ENCODE peak calls at places on chromosomes 4 and X, in ten cellular contexts. E is right lobe of liver; L is fibroblast of pulmonary artery; H is A549; M is epithelial cell of esophagus; G is Caco-2; D is IMR-90; N is CD8-positive, alpha-beta T cell; V is sigmoid colon; Y is skeletal muscle cell. O is an unnamed sample.

GRCh38 chr4:105191621-105192210 is 45.0 kb downstream of the TET2 start:
- DNase-seq in G (no peak), D (peak; percentile 72), H (no peak), M (peak; percentile 67), L (peak; percentile 53), Y (no peak), E (no peak), N (no peak), V (no peak), O (no peak)

GRCh38 chr4:37008199-37008598 is 236.3 kb upstream of the NWD2 start:
- DNase-seq in H (peak; percentile 74), M (peak; percentile 79), D (no peak), G (no peak), L (peak; percentile 80), Y (peak; percentile 32), E (no peak), N (no peak), V (no peak), O (peak; percentile 71)

GRCh38 chr4:103207673-103208072 is 9.5 kb upstream of the CENPE start:
- DNase-seq in D (no peak), V (no peak), Y (no peak), E (no peak), M (peak; percentile 46), L (no peak), H (peak; percentile 11), G (peak; percentile 71), N (no peak), O (peak; percentile 22)

GRCh38 chrX:3550160-3550765 is 163.2 kb downstream of the PRKX start:
- DNase-seq in L (peak; percentile 23), G (peak; percentile 42), V (no peak), Y (no peak), N (no peak), D (no peak), E (no peak), M (no peak), H (peak; percentile 81), O (peak; percentile 17)

GRCh38 chr4:81806485-81806884 is 334.8 kb upstream of the RASGEF1B start:
- DNase-seq in M (no peak), L (no peak), G (no peak), Y (no peak), D (no peak), E (no peak), N (no peak), H (no peak), V (no peak), O (no peak)

GRCh38 chrX:21658152-21658737 is at the start of gene KLHL34:
- DNase-seq in M (no peak), N (no peak), E (peak; percentile 47), G (no peak), Y (no peak), H (no peak), V (no peak), D (no peak), L (no peak), O (no peak)

GRCh38 chr4:20618729-20619128 is 81.5 kb upstream of the PACRGL start:
- DNase-seq in E (no peak), M (no peak), N (no peak), D (no peak), G (no peak), V (no peak), Y (no peak), L (no peak), H (no peak), O (no peak)

GRCh38 chr4:41069838-41070237 is 144.5 kb downstream of the APBB2 start:
- DNase-seq in D (no peak), G (no peak), E (no peak), M (no peak), Y (no peak), V (no peak), L (no peak), N (no peak), H (no peak), O (no peak)

GRCh38 chrX:55488559-55489314 is 911 bp downstream of the USP51 start:
- DNase-seq in E (peak; percentile 64), Y (no peak), G (peak; percentile 48), N (peak; percentile 30), V (peak; percentile 85), L (peak; percentile 33), H (peak; percentile 59), D (peak; percentile 8), M (peak; percentile 38), O (peak; percentile 71)

GRCh38 chr4:173311368-173311767 is 22.8 kb downstream of the HMGB2 start:
- DNase-seq in H (no peak), D (no peak), L (no peak), G (no peak), M (no peak), N (no peak), V (no peak), E (no peak), Y (no peak), O (no peak)

GRCh38 chrX:115367455-115367854 is 77.9 kb downstream of the LUZP4 start:
- DNase-seq in G (no peak), M (peak; percentile 80), V (no peak), Y (no peak), E (no peak), L (peak; percentile 61), H (no peak), D (peak; percentile 56), N (no peak), O (no peak)

GRCh38 chrX:131801911-131802310 is 221.2 kb upstream of the STK26 start:
- DNase-seq in N (no peak), L (no peak), H (no peak), E (no peak), V (no peak), Y (no peak), G (no peak), M (peak; percentile 39), D (no peak), O (no peak)

GRCh38 chr4:57124145-57124544 is 14.0 kb upstream of the IGFBP7 start:
- DNase-seq in V (no peak), G (no peak), N (no peak), M (no peak), H (no peak), D (no peak), Y (no peak), L (peak; percentile 71), E (no peak), O (no peak)

GRCh38 chr4:143351149-143351691 is 14.5 kb downstream of the GAB1 start:
- DNase-seq in V (no peak), N (no peak), G (no peak), M (no peak), Y (no peak), E (no peak), L (no peak), D (no peak), H (no peak), O (no peak)
- H3K4me3 ChIP-seq in V (no peak overlapping the region), N (no peak overlapping the region), G (no peak overlapping the region), M (no peak overlapping the region), Y (no peak overlapping the region), E (no peak overlapping the region), L (no peak overlapping the region), D (no peak overlapping the region), H (no peak overlapping the region), O (no peak overlapping the region)

GRCh38 chrX:72131317-72132294 is at the start of gene RTL5:
- DNase-seq in D (peak; percentile 85), L (peak; percentile 91), M (peak; percentile 51), H (peak; percentile 86), V (peak; percentile 97), Y (peak; percentile 72), N (peak; percentile 11), E (peak; percentile 75), G (peak; percentile 80), O (peak; percentile 88)
- H3K4me3 ChIP-seq in D (peak within 1 kb of the TSS; percentile 52), L (peak within 1 kb of the TSS; percentile 55), M (peak within 1 kb of the TSS; percentile 8), H (peak within 1 kb of the TSS; percentile 66), V (peak within 1 kb of the TSS; percentile 60), Y (peak within 1 kb of the TSS; percentile 55), N (peak within 1 kb of the TSS; percentile 30), E (peak within 1 kb of the TSS; percentile 47), G (peak within 1 kb of the TSS; percentile 36), O (peak within 1 kb of the TSS; percentile 52)

DNA sequence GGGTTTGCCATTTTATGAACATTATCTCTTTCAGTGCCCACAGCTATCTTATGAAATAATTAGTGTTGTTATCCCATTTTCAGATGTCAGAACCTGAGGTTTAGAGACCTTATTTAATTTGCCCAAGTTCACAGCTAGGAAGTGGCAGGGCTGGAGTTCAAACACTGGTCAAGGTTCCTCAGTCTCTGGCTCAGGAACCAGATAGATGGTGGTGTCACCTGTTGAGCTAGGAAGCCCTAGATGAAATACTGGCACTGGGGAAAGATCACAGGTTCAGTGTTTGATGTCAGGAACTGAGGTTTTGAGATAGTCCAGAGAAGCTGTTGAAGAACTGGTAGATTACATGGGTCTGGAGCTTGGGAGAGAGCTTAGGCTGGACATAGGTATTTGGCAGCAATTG is 85.4 kb downstream of the REPS2 start:
- DNase-seq in N (no peak), E (no peak), G (no peak), D (no peak), M (no peak), V (no peak), L (no peak), Y (no peak), H (no peak), O (no peak)
- H3K4me3 ChIP-seq in N (no peak overlapping the region), E (no peak overlapping the region), G (no peak overlapping the region), D (no peak overlapping the region), M (no peak overlapping the region), V (no peak overlapping the region), L (no peak overlapping the region), Y (no peak overlapping the region), H (no peak overlapping the region), O (no peak overlapping the region)

GRCh38 chrX:129653181-129653984 is 1.4 kb downstream of the APLN start:
- DNase-seq in M (no peak), E (peak; percentile 56), H (no peak), Y (no peak), L (no peak), D (no peak), V (no peak), N (no peak), G (no peak), O (no peak)
- H3K4me3 ChIP-seq in M (no peak overlapping the region), E (no peak overlapping the region), H (no peak overlapping the region), Y (peak overlapping the region; percentile 52), L (peak overlapping the region; percentile 41), D (peak overlapping the region; percentile 53), V (peak overlapping the region; percentile 49), N (no peak overlapping the region), G (peak overlapping the region; percentile 51), O (no peak overlapping the region)

DNA sequence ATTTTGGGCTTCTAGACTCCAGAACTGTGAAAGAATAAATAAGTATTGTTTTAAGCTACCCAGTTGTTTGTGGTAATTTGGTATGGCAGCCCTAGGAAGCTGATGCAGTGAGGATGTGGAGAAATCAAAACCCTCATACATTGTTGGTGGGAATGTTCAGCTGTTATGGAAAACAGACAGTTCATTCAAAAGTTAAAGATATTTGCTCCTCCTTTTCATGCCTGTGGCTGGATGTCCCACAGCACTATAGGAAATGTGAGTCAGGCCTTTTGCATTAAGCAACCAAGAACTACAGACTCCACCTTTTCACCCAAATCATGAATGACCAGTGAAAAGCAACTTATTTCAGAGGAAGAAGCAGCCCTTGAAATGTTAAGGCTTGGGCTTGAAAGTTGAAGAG is 6.7 kb downstream of the BBS12 start:
- DNase-seq in M (peak; percentile 53), D (peak; percentile 88), Y (peak; percentile 85), E (no peak), V (no peak), L (peak; percentile 92), G (no peak), N (no peak), H (no peak), O (no peak)
- H3K4me3 ChIP-seq in M (no peak overlapping the region), D (no peak overlapping the region), Y (no peak overlapping the region), E (no peak overlapping the region), V (no peak overlapping the region), L (no peak overlapping the region), G (no peak overlapping the region), N (no peak overlapping the region), H (no peak overlapping the region), O (no peak overlapping the region)

GRCh38 chr4:6917445-6918241 is 8.0 kb downstream of the TBC1D14 start:
- DNase-seq in H (peak; percentile 84), L (peak; percentile 12), V (peak; percentile 87), G (peak; percentile 88), Y (no peak), D (no peak), M (peak; percentile 42), E (peak; percentile 81), N (no peak), O (peak; percentile 92)
- H3K4me3 ChIP-seq in H (no peak overlapping the region), L (no peak overlapping the region), V (no peak overlapping the region), G (no peak overlapping the region), Y (no peak overlapping the region), D (no peak overlapping the region), M (no peak overlapping the region), E (no peak overlapping the region), N (peak overlapping the region; percentile 12), O (no peak overlapping the region)

O was measured in hepatocyte.